ENCODE peak calls at places on chromosomes 5 and 9, in nine cellular contexts. C is GM23248; W is Jurkat, Clone E6-1; B is PC-3; S is MM.1S; F is fibroblast of mammary gland; X is cardiac fibroblast; A is A549; H is effector memory CD4-positive, alpha-beta T cell. L is an unnamed sample.
A peak's percentile ranks its signal among the peaks of the same experiment; 100 is the strongest.

GRCh38 chr9:123555612-123556011 is 199.6 kb downstream of the CRB2 start:
- DNase-seq in C (no peak), W (no peak), B (no peak), S (no peak), F (no peak), X (no peak), A (no peak), H (no peak), L (no peak)

GRCh38 chr5:140145818-140146522 is 20.2 kb downstream of the IGIP start:
- DNase-seq in C (peak; percentile 94), W (no peak), B (peak; percentile 35), S (peak; percentile 56), F (peak; percentile 56), X (peak; percentile 68), A (peak; percentile 51), H (peak; percentile 20), L (no peak)

GRCh38 chr9:85224729-85225128 is 517.0 kb downstream of the AGTPBP1 start:
- DNase-seq in C (peak; percentile 93), W (no peak), B (peak; percentile 33), S (no peak), F (peak; percentile 76), X (peak; percentile 12), A (no peak), H (no peak), L (peak; percentile 61)

GRCh38 chr5:180825768-180826525 is 23.3 kb upstream of the MGAT1 start:
- DNase-seq in C (peak; percentile 76), W (no peak), B (peak; percentile 99), S (no peak), F (peak; percentile 81), X (peak; percentile 83), A (no peak), H (no peak), L (peak; percentile 77)

GRCh38 chr5:160463775-160464465 is 42.3 kb downstream of the PTTG1 start:
- DNase-seq in C (peak; percentile 80), W (no peak), B (peak; percentile 91), S (no peak), F (peak; percentile 88), X (peak; percentile 82), A (no peak), H (no peak), L (peak; percentile 38)

GRCh38 chr5:139038618-139039305 is 159.4 kb downstream of the SIL1 start:
- DNase-seq in C (no peak), W (no peak), B (no peak), S (no peak), F (no peak), X (no peak), A (peak; percentile 9), H (no peak), L (no peak)

GRCh38 chr5:153777681-153778080 is 261.0 kb downstream of the FAM114A2 start:
- DNase-seq in C (no peak), W (no peak), B (no peak), S (no peak), F (no peak), X (no peak), A (no peak), H (no peak), L (no peak)

GRCh38 chr9:87588339-87588738 is 90.7 kb downstream of the DAPK1 start:
- DNase-seq in C (no peak), W (no peak), B (no peak), S (no peak), F (no peak), X (no peak), A (no peak), H (no peak), L (no peak)

GRCh38 chr9:27108981-27109541 is at the start of gene TEK:
- DNase-seq in C (peak; percentile 61), W (no peak), B (no peak), S (no peak), F (peak; percentile 38), X (peak; percentile 63), A (no peak), H (no peak), L (no peak)

GRCh38 chr5:145711417-145711816 is 123.7 kb downstream of the PRELID2 start:
- DNase-seq in C (no peak), W (no peak), B (no peak), S (no peak), F (no peak), X (no peak), A (no peak), H (no peak), L (no peak)

GRCh38 chr9:6873862-6874261 is 116.1 kb downstream of the KDM4C start:
- DNase-seq in C (peak; percentile 38), W (peak; percentile 71), B (no peak), S (no peak), F (peak; percentile 47), X (peak; percentile 58), A (no peak), H (no peak), L (no peak)

GRCh38 chr5:54360089-54360488 is 49.7 kb upstream of the ARL15 start:
- DNase-seq in C (peak; percentile 84), W (no peak), B (peak; percentile 67), S (no peak), F (peak; percentile 62), X (peak; percentile 58), A (peak; percentile 53), H (no peak), L (peak; percentile 85)

GRCh38 chr5:137734962-137735530 is 843 bp downstream of the KLHL3 start:
- DNase-seq in C (peak; percentile 63), W (no peak), B (peak; percentile 31), S (no peak), F (peak; percentile 55), X (peak; percentile 57), A (no peak), H (no peak), L (no peak)

GRCh38 chr9:13919386-13919785 is 394.6 kb downstream of the NFIB start:
- DNase-seq in C (no peak), W (no peak), B (no peak), S (no peak), F (no peak), X (no peak), A (no peak), H (no peak), L (no peak)

GRCh38 chr5:133708451-133708850 is 96.1 kb upstream of the FSTL4 start:
- DNase-seq in C (no peak), W (no peak), B (no peak), S (no peak), F (no peak), X (no peak), A (no peak), H (no peak), L (peak; percentile 23)

GRCh38 chr5:159456722-159457462 is 126.6 kb upstream of the IL12B start:
- DNase-seq in C (peak; percentile 69), W (no peak), B (peak; percentile 72), S (peak; percentile 88), F (peak; percentile 62), X (peak; percentile 50), A (peak; percentile 35), H (no peak), L (peak; percentile 47)
- H3K4me3 ChIP-seq in C (no peak overlapping the region), W (no peak overlapping the region), B (no peak overlapping the region), S (no peak overlapping the region), F (no peak overlapping the region), X (no peak overlapping the region), A (no peak overlapping the region), H (no peak overlapping the region), L (no peak overlapping the region)

DNA sequence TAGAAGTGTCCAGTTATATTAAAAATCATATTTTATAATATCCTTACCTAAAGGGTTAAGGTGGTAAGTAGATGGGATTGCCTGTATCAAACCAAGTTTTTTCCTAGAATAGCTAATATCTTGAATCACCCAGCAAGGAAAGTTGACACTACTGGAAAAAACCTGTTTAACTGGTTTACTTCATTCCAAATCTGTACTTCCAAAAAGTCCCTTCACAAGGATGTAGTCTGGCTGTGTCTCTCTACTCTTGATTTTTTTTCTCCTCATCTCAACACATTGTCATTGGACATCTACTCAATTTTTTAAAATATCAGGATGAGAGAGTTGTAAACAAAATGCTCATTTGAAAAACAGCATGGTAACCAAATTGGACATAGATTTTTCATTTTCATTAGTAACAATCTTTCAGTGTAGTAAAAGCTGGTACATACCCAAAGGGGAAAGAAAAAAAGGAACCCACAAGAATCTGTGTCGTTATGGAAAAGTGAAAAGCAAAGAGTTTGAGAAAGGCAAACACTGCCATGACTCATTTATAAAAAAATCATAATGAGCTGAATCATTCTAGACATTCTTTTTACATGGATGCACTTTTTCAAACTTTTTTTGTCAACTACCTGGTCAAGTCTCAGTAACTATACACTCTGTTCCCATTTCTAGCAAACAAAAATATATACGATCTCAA is 173.5 kb downstream of the GLIS3 start:
- DNase-seq in C (peak; percentile 89), W (no peak), B (peak; percentile 79), S (no peak), F (peak; percentile 73), X (peak; percentile 86), A (peak; percentile 50), H (no peak), L (no peak)
- H3K4me3 ChIP-seq in C (peak overlapping the region; percentile 16), W (no peak overlapping the region), B (peak overlapping the region; percentile 28), S (no peak overlapping the region), F (no peak overlapping the region), X (no peak overlapping the region), A (no peak overlapping the region), H (no peak overlapping the region), L (no peak overlapping the region)

DNA sequence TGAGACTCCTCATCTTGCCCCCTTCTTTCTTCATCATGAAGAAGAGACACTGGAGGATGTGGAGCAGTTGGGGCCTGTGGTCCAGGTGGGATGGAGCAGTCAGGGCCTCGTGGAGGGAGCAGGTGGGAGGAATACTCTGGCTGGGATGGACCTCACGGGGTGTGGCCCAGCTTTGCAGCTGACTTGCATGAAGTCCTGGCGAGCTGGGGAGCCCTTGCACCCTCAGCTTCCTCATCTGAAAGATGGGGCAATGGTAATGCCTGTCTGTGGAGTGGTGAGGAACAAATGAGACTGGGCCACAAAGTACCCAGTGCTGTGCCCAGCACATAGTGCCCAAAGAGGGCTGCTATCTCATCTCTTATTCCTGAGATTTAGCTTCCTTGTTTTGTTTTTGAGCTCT is 91.5 kb downstream of the DAB2IP start:
- DNase-seq in C (no peak), W (no peak), B (no peak), S (no peak), F (no peak), X (no peak), A (no peak), H (no peak), L (no peak)
- H3K4me3 ChIP-seq in C (peak overlapping the region; percentile 67), W (no peak overlapping the region), B (no peak overlapping the region), S (no peak overlapping the region), F (no peak overlapping the region), X (no peak overlapping the region), A (peak overlapping the region; percentile 55), H (no peak overlapping the region), L (no peak overlapping the region)

GRCh38 chr5:151678146-151678545 is 8.6 kb downstream of the SPARC start:
- DNase-seq in C (peak; percentile 88), W (no peak), B (no peak), S (no peak), F (peak; percentile 76), X (peak; percentile 77), A (no peak), H (no peak), L (no peak)

GRCh38 chr5:151680944-151681427 is 5.7 kb downstream of the SPARC start:
- DNase-seq in C (peak; percentile 73), W (no peak), B (no peak), S (no peak), F (peak; percentile 60), X (peak; percentile 49), A (no peak), H (no peak), L (no peak)

GRCh38 chr5:151678713-151679112 is 8.0 kb downstream of the SPARC start:
- DNase-seq in C (peak; percentile 52), W (no peak), B (no peak), S (no peak), F (no peak), X (peak; percentile 35), A (no peak), H (no peak), L (no peak)

GRCh38 chr5:151682240-151682639 is 4.5 kb downstream of the SPARC start:
- DNase-seq in C (peak; percentile 86), W (no peak), B (no peak), S (no peak), F (peak; percentile 79), X (peak; percentile 64), A (no peak), H (no peak), L (no peak)

GRCh38 chr5:151679421-151680155 is 7.1 kb downstream of the SPARC start:
- DNase-seq in C (peak; percentile 75), W (no peak), B (no peak), S (no peak), F (peak; percentile 56), X (peak; percentile 51), A (no peak), H (no peak), L (no peak)
- H3K4me3 ChIP-seq in C (peak overlapping the region; percentile 95), W (no peak overlapping the region), B (no peak overlapping the region), S (no peak overlapping the region), F (peak overlapping the region; percentile 14), X (no peak overlapping the region), A (no peak overlapping the region), H (no peak overlapping the region), L (no peak overlapping the region)